ENCODE peak calls at places on chromosomes 13 and 19, in seven cellular contexts. C is pancreas, U is upper lobe of right lung, N is glutamatergic neuron, L is AG04450, E is foreskin fibroblast, M is lung. Z is an unnamed sample.

GRCh38 chr19:10797541-10798256 is 38.3 kb downstream of the TMED1 start:
- DNase-seq in C (no peak), U (no peak), N (no peak), L (no peak), E (no peak), M (no peak), Z (no peak)

GRCh38 chr19:34228762-34229161 is 25.6 kb upstream of the GARRE1 start:
- DNase-seq in C (no peak), U (no peak), N (no peak), L (no peak), E (no peak), M (no peak), Z (no peak)

GRCh38 chr13:66803759-66804456 is 426.2 kb downstream of the PCDH9 start:
- DNase-seq in C (no peak), U (no peak), N (peak), L (no peak), E (peak), M (no peak), Z (no peak)

GRCh38 chr19:13010038-13010991 is 15.0 kb downstream of the NFIX start:
- DNase-seq in C (no peak), U (peak), N (no peak), L (no peak), E (no peak), M (no peak), Z (no peak)

GRCh38 chr19:43574424-43575155 is 737 bp downstream of the XRCC1 start:
- DNase-seq in C (no peak), U (no peak), N (no peak), L (no peak), E (no peak), M (no peak), Z (no peak)

GRCh38 chr19:19356500-19356899 is 35.9 kb downstream of the MAU2 start:
- DNase-seq in C (no peak), U (no peak), N (no peak), L (no peak), E (no peak), M (no peak), Z (no peak)

GRCh38 chr13:23883255-23883654 is 5.9 kb downstream of the MIPEP start:
- DNase-seq in C (no peak), U (no peak), N (no peak), L (no peak), E (no peak), M (no peak), Z (no peak)

GRCh38 chr13:98202026-98202425 is 25.0 kb upstream of the RNF113B start:
- DNase-seq in C (no peak), U (no peak), N (peak), L (no peak), E (no peak), M (no peak), Z (no peak)

GRCh38 chr13:19794552-19795143 is 11.9 kb upstream of the PSPC1 start:
- DNase-seq in C (no peak), U (no peak), N (no peak), L (no peak), E (no peak), M (no peak), Z (no peak)

GRCh38 chr13:61370520-61370919 is 45.1 kb downstream of the PCDH20 start:
- DNase-seq in C (no peak), U (no peak), N (no peak), L (no peak), E (no peak), M (no peak), Z (no peak)

GRCh38 chr13:67772807-67773453 is 542.8 kb upstream of the PCDH9 start:
- DNase-seq in C (no peak), U (peak), N (no peak), L (no peak), E (no peak), M (no peak), Z (no peak)

GRCh38 chr13:96460571-96460970 is 370.7 kb downstream of the HS6ST3 start:
- DNase-seq in C (no peak), U (no peak), N (no peak), L (no peak), E (no peak), M (no peak), Z (no peak)

GRCh38 chr13:37375071-37375470 is 223.5 kb downstream of the POSTN start:
- DNase-seq in C (no peak), U (no peak), N (no peak), L (no peak), E (no peak), M (no peak), Z (no peak)

GRCh38 chr19:57167385-57167784 is at the start of gene DUXA:
- DNase-seq in C (no peak), U (no peak), N (no peak), L (no peak), E (no peak), M (no peak), Z (no peak)

GRCh38 chr19:1161716-1162115 is 12.4 kb downstream of the SBNO2 start:
- DNase-seq in C (no peak), U (peak), N (no peak), L (no peak), E (no peak), M (no peak), Z (no peak)

GRCh38 chr19:19214892-19215291 is 3.1 kb downstream of the NCAN start:
- DNase-seq in C (no peak), U (no peak), N (no peak), L (peak), E (peak), M (no peak), Z (peak)

GRCh38 chr13:37202264-37202663 is 96.8 kb upstream of the CSNK1A1L start:
- DNase-seq in C (no peak), U (no peak), N (no peak), L (peak), E (no peak), M (no peak), Z (no peak)

GRCh38 chr13:27665333-27665732 is 43.6 kb downstream of the POLR1D start:
- DNase-seq in C (no peak), U (no peak), N (no peak), L (no peak), E (no peak), M (no peak), Z (no peak)

GRCh38 chr19:10237702-10238101 is 6.6 kb upstream of the S1PR2 start:
- DNase-seq in C (no peak), U (no peak), N (no peak), L (no peak), E (no peak), M (no peak), Z (no peak)

GRCh38 chr19:53853707-53854106 is 14.0 kb upstream of the MYADM start:
- DNase-seq in C (no peak), U (no peak), N (no peak), L (no peak), E (no peak), M (no peak), Z (no peak)

GRCh38 chr13:108609353-108609752 is 20.1 kb upstream of the MYO16 start:
- DNase-seq in C (no peak), U (no peak), N (no peak), L (peak), E (no peak), M (no peak), Z (no peak)

GRCh38 chr19:5837768-5838364 is 1.6 kb downstream of the FUT6 start:
- DNase-seq in C (no peak), U (no peak), N (no peak), L (no peak), E (no peak), M (no peak), Z (no peak)

GRCh38 chr19:510606-511100 is 3.4 kb downstream of the TPGS1 start:
- DNase-seq in C (peak), U (peak), N (peak), L (peak), E (peak), M (peak), Z (peak)

GRCh38 chr13:67048084-67048792 is 181.9 kb downstream of the PCDH9 start:
- DNase-seq in C (peak), U (no peak), N (no peak), L (peak), E (peak), M (no peak), Z (peak)

GRCh38 chr19:2446390-2446789 is 10.4 kb downstream of the LMNB2 start:
- DNase-seq in C (no peak), U (no peak), N (no peak), L (no peak), E (no peak), M (no peak), Z (no peak)

GRCh38 chr13:76912476-76912875 is 26.3 kb upstream of the KCTD12 start:
- DNase-seq in C (no peak), U (no peak), N (no peak), L (no peak), E (no peak), M (no peak), Z (no peak)

GRCh38 chr13:100235311-100235901 is 146.5 kb downstream of the PCCA start:
- DNase-seq in C (no peak), U (no peak), N (no peak), L (no peak), E (peak), M (no peak), Z (peak)

GRCh38 chr13:39856714-39857113 is 201.3 kb downstream of the COG6 start:
- DNase-seq in C (no peak), U (no peak), N (no peak), L (no peak), E (no peak), M (no peak), Z (no peak)
- TF ChIP-seq CTCF in C (no peak), U (no peak), N (no peak), L (no peak), E (no peak), M (no peak), Z (no peak)

GRCh38 chr13:82358284-82358683 is 1524.0 kb downstream of the SLITRK1 start:
- DNase-seq in C (no peak), U (no peak), N (no peak), L (no peak), E (no peak), M (no peak), Z (no peak)

DNA sequence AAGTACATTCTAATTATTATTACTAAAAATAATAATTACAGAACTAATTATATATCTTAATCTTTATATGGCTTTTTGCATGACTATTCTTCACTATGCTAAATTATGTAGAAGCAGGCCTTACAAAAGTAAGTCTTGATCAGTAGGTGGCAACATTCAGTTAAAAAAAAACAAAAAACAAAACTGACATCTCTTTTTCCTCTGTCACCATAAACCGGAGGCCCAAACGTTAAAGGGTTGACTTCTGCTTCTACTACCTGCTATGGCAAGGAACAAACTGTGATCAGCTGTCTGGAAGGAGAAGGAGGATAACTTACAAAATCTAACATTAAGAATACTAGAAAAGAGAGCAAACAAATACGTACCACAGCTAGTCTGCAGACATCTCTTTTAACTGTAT is 1525.6 kb downstream of the SLITRK1 start:
- DNase-seq in C (no peak), U (no peak), N (no peak), L (no peak), E (no peak), M (no peak), Z (no peak)
- TF ChIP-seq CTCF in C (no peak), U (no peak), N (no peak), L (no peak), E (no peak), M (no peak), Z (no peak)

GRCh38 chr13:73740681-73741080 is 393.5 kb downstream of the KLF12 start:
- DNase-seq in C (no peak), U (no peak), N (no peak), L (no peak), E (peak), M (no peak), Z (no peak)
- TF ChIP-seq CTCF in C (no peak), U (no peak), N (no peak), L (no peak), E (no peak), M (no peak), Z (no peak)

DNA sequence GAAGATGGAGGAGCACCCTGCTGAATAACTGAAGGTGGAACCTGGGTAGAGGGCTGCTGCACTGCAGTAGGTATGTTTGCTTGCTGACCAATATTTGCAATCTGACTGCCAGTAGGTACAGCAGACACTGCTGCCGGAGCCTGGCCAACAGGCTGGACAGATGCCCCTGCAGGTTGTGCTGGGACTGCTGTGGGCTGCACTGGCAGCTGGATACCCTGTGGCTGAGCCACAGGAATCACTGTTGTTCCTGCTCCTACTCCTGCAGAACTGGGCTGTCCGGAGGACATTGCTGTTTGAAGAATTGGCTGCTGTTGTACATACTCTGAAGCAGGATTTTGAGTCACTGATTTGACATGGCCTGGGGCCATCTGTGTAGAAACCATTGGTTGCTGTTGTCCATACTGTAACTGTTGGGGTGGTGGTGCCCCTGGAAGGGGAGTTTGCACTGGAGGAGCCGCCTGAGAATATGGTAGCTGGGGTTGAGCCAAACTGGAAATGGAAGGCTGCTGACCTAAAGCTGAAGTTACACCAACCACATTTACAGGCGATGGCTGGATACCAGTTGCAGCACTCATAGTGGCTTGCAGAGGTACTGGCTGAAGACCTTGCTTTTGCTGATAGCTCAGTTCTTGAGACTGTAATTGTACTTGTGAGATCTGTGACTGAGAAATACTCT is 2.2 kb downstream of the TSC22D1 start:
- DNase-seq in C (no peak), U (no peak), N (peak), L (no peak), E (peak), M (no peak), Z (no peak)
- TF ChIP-seq CTCF in C (no peak), U (no peak), N (peak), L (peak), E (peak), M (no peak), Z (peak)